ENCODE peak calls at places on chromosomes 4 and X, in five cellular contexts. One of them, this sample, is unnamed.
A peak's percentile ranks its signal among the peaks of the same experiment; 100 is the strongest.

GRCh38 chr4:8544282-8544681 is 35.9 kb upstream of the GPR78 start:
- DNase-seq in astrocyte of the spinal cord: no peak
- DNase-seq in Calu3: no peak
- DNase-seq in IMR-90: no peak
- DNase-seq in heart right ventricle: no peak
- DNase-seq in this sample: no peak

GRCh38 chr4:158458271-158458895 is 63.3 kb upstream of the RXFP1 start:
- DNase-seq in astrocyte of the spinal cord: no peak
- DNase-seq in Calu3: no peak
- DNase-seq in IMR-90: no peak
- DNase-seq in heart right ventricle: no peak
- DNase-seq in this sample: no peak

GRCh38 chr4:54015421-54016065 is 48.9 kb downstream of the CHIC2 start:
- DNase-seq in astrocyte of the spinal cord: no peak
- DNase-seq in Calu3: no peak
- DNase-seq in IMR-90: no peak
- DNase-seq in heart right ventricle: no peak
- DNase-seq in this sample: no peak

GRCh38 chr4:144905286-144905685 is 192.7 kb downstream of the ANAPC10 start:
- DNase-seq in astrocyte of the spinal cord: no peak
- DNase-seq in Calu3: no peak
- DNase-seq in IMR-90: no peak
- DNase-seq in heart right ventricle: no peak
- DNase-seq in this sample: no peak

GRCh38 chr4:24514808-24515207 is 69.5 kb downstream of the DHX15 start:
- DNase-seq in astrocyte of the spinal cord: no peak
- DNase-seq in Calu3: no peak
- DNase-seq in IMR-90: no peak
- DNase-seq in heart right ventricle: no peak
- DNase-seq in this sample: no peak

GRCh38 chr4:86935833-86936721 is 1.3 kb downstream of the AFF1 start:
- DNase-seq in astrocyte of the spinal cord: peak; percentile 73
- DNase-seq in Calu3: peak; percentile 57
- DNase-seq in IMR-90: peak; percentile 57
- DNase-seq in heart right ventricle: peak; percentile 55
- DNase-seq in this sample: peak; percentile 64

GRCh38 chr4:11496313-11496956 is 67.7 kb upstream of the HS3ST1 start:
- DNase-seq in astrocyte of the spinal cord: peak; percentile 76
- DNase-seq in Calu3: peak; percentile 29
- DNase-seq in IMR-90: peak; percentile 15
- DNase-seq in heart right ventricle: no peak
- DNase-seq in this sample: no peak

GRCh38 chr4:184350964-184351363 is 123.4 kb downstream of the IRF2 start:
- DNase-seq in astrocyte of the spinal cord: no peak
- DNase-seq in Calu3: no peak
- DNase-seq in IMR-90: no peak
- DNase-seq in heart right ventricle: no peak
- DNase-seq in this sample: no peak

GRCh38 chr4:1055721-1056590 is 44.5 kb downstream of the FGFRL1 start:
- DNase-seq in astrocyte of the spinal cord: no peak
- DNase-seq in Calu3: no peak
- DNase-seq in IMR-90: peak; percentile 48
- DNase-seq in heart right ventricle: no peak
- DNase-seq in this sample: no peak

GRCh38 chr4:141002323-141002805 is 130.9 kb downstream of the RNF150 start:
- DNase-seq in astrocyte of the spinal cord: peak; percentile 68
- DNase-seq in Calu3: no peak
- DNase-seq in IMR-90: peak; percentile 93
- DNase-seq in heart right ventricle: no peak
- DNase-seq in this sample: no peak

GRCh38 chrX:24990585-24990984 is 25.2 kb downstream of the ARX start:
- DNase-seq in astrocyte of the spinal cord: no peak
- DNase-seq in Calu3: no peak
- DNase-seq in IMR-90: no peak
- DNase-seq in heart right ventricle: no peak
- DNase-seq in this sample: no peak

GRCh38 chrX:83916525-83916924 is 55.6 kb downstream of the CYLC1 start:
- DNase-seq in astrocyte of the spinal cord: no peak
- DNase-seq in Calu3: no peak
- DNase-seq in IMR-90: peak; percentile 11
- DNase-seq in heart right ventricle: no peak
- DNase-seq in this sample: no peak

GRCh38 chr4:10571896-10572295 is 112.7 kb downstream of the CLNK start:
- DNase-seq in astrocyte of the spinal cord: peak; percentile 49
- DNase-seq in Calu3: no peak
- DNase-seq in IMR-90: no peak
- DNase-seq in heart right ventricle: no peak
- DNase-seq in this sample: no peak

GRCh38 chr4:151114986-151115385 is 15.6 kb downstream of the RPS3A start:
- DNase-seq in astrocyte of the spinal cord: peak; percentile 17
- DNase-seq in Calu3: no peak
- DNase-seq in IMR-90: peak; percentile 29
- DNase-seq in heart right ventricle: no peak
- DNase-seq in this sample: no peak

GRCh38 chr4:41303372-41304118 is 46.8 kb downstream of the UCHL1 start:
- DNase-seq in astrocyte of the spinal cord: no peak
- DNase-seq in Calu3: no peak
- DNase-seq in IMR-90: no peak
- DNase-seq in heart right ventricle: no peak
- DNase-seq in this sample: no peak

GRCh38 chr4:187270154-187270553 is 546.5 kb upstream of the FAT1 start:
- DNase-seq in astrocyte of the spinal cord: no peak
- DNase-seq in Calu3: no peak
- DNase-seq in IMR-90: no peak
- DNase-seq in heart right ventricle: no peak
- DNase-seq in this sample: no peak

GRCh38 chr4:45438047-45438446 is 685.8 kb downstream of the GABRG1 start:
- DNase-seq in astrocyte of the spinal cord: no peak
- DNase-seq in Calu3: no peak
- DNase-seq in IMR-90: no peak
- DNase-seq in heart right ventricle: peak; percentile 11
- DNase-seq in this sample: no peak

GRCh38 chrX:120401301-120401700 is 39.4 kb downstream of the ATP1B4 start:
- DNase-seq in astrocyte of the spinal cord: no peak
- DNase-seq in Calu3: no peak
- DNase-seq in IMR-90: no peak
- DNase-seq in heart right ventricle: no peak
- DNase-seq in this sample: no peak

GRCh38 chr4:123701046-123701445 is 304.5 kb downstream of the SPRY1 start:
- DNase-seq in astrocyte of the spinal cord: no peak
- DNase-seq in Calu3: no peak
- DNase-seq in IMR-90: peak; percentile 23
- DNase-seq in heart right ventricle: no peak
- DNase-seq in this sample: no peak

GRCh38 chr4:152385551-152385950 is 150.3 kb downstream of the FBXW7 start:
- DNase-seq in astrocyte of the spinal cord: peak; percentile 26
- DNase-seq in Calu3: no peak
- DNase-seq in IMR-90: peak; percentile 31
- DNase-seq in heart right ventricle: no peak
- DNase-seq in this sample: no peak
- TF ChIP-seq CTCF in astrocyte of the spinal cord: peak; percentile 72
- TF ChIP-seq CTCF in Calu3: no peak
- TF ChIP-seq CTCF in IMR-90: peak; percentile 59
- TF ChIP-seq CTCF in heart right ventricle: peak; percentile 69
- TF ChIP-seq CTCF in this sample: peak; percentile 70

GRCh38 chr4:57109847-57110634 is at the start of gene IGFBP7:
- DNase-seq in astrocyte of the spinal cord: peak; percentile 60
- DNase-seq in Calu3: peak; percentile 18
- DNase-seq in IMR-90: no peak
- DNase-seq in heart right ventricle: peak; percentile 53
- DNase-seq in this sample: no peak
- TF ChIP-seq CTCF in astrocyte of the spinal cord: no peak
- TF ChIP-seq CTCF in Calu3: no peak
- TF ChIP-seq CTCF in IMR-90: no peak
- TF ChIP-seq CTCF in heart right ventricle: no peak
- TF ChIP-seq CTCF in this sample: no peak

DNA sequence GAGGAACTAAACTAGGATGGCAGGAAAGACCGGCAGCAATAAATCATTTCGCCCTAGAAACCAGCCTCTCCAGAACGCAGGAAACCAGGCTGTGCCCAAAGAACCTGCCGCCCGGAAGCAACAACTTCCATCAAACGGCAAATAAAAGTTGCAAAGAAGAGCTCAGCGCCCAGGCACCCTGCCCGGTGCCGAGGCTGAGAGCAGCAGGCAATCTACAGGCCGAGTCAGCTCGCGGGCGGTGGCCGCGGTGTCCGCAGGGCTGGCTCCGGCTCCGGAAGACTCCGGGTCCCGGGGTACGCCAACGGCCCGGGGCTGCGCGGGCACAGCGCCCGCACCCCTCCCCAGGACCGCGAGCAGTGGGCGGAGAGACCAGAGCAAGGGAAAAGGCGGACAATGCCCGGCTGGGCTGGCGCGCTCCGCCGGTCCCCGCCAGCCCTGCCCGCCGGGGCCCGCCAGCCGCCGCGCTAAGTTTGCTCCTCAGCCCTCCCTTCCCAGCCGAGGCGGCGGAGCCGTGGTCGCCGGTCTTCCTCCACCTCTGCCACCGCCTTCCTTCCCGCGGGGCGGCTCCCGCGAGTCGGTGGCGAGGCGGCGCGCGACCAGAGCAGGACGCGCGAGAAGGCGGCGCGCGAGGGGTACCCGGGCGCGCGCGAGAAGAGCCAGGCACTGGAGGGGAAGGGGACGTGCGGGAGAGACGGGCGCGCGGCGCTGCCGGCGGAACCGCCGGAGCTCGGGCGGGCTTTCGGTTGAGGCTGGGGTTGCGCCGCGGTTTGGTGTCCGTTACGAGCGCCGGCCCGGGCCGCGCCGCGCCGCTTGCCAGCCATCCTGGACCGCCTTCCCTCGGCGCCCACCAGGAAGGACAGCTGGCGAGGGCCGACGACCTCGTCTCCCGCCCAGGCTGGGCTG is 733 bp downstream of the FRYL start:
- DNase-seq in astrocyte of the spinal cord: peak; percentile 71
- DNase-seq in Calu3: peak; percentile 52
- DNase-seq in IMR-90: peak; percentile 54
- DNase-seq in heart right ventricle: peak; percentile 62
- DNase-seq in this sample: no peak
- TF ChIP-seq CTCF in astrocyte of the spinal cord: peak; percentile 7
- TF ChIP-seq CTCF in Calu3: no peak
- TF ChIP-seq CTCF in IMR-90: peak; percentile 17
- TF ChIP-seq CTCF in heart right ventricle: peak; percentile 15
- TF ChIP-seq CTCF in this sample: peak; percentile 58

DNA sequence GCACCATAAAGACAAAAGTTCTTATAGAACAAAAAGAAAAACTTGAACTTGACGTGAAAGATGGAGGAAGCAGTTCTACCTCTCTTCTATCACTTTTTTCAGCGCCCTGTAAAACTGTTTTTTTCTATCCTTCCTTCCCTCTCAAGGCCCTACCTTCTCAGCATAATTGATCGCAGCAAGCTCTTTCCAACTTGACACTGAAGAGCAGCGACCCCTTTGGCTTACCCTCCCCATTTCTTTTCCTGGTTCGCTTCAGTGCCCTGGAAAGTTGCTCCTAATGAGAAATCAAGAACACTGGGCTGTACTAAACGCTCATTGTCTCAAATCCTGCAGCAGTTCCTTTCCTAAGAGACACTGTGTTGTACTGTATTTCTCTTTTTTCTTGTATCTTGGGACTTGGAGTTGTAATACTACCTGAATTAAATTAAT is 150.6 kb upstream of the SLC4A4 start:
- DNase-seq in astrocyte of the spinal cord: peak; percentile 38
- DNase-seq in Calu3: no peak
- DNase-seq in IMR-90: no peak
- DNase-seq in heart right ventricle: no peak
- DNase-seq in this sample: no peak
- TF ChIP-seq CTCF in astrocyte of the spinal cord: peak; percentile 4
- TF ChIP-seq CTCF in Calu3: no peak
- TF ChIP-seq CTCF in IMR-90: no peak
- TF ChIP-seq CTCF in heart right ventricle: no peak
- TF ChIP-seq CTCF in this sample: no peak

This sample was measured in LNCaP clone FGC.